ENCODE peak calls at places on chromosomes 6 and 20, in eight cellular contexts. W, Y, L, S, B, U, C and N are unnamed samples.

GRCh38 chr6:129766959-129767728 is 57.2 kb upstream of the ARHGAP18 start:
- DNase-seq in Y (peak; percentile 76), U (peak; percentile 51), B (peak; percentile 55), C (peak; percentile 19), W (no peak), L (peak; percentile 61), S (peak; percentile 78), N (peak; percentile 22)

GRCh38 chr6:14070457-14070856 is 47.1 kb upstream of the CD83 start:
- DNase-seq in S (peak; percentile 4), W (no peak), L (no peak), U (no peak), C (no peak), Y (no peak), B (no peak), N (peak; percentile 57)

GRCh38 chr6:21804941-21805610 is 211.5 kb downstream of the SOX4 start:
- DNase-seq in L (no peak), W (no peak), B (no peak), U (no peak), Y (peak; percentile 83), C (no peak), S (no peak), N (no peak)

GRCh38 chr6:112839525-112839961 is 492.4 kb downstream of the RFPL4B start:
- DNase-seq in U (no peak), S (no peak), Y (peak; percentile 92), L (no peak), C (no peak), B (peak; percentile 64), W (no peak), N (no peak)

GRCh38 chr6:15770347-15771143 is 107.7 kb upstream of the DTNBP1 start:
- DNase-seq in S (peak; percentile 14), Y (peak; percentile 4), B (no peak), L (no peak), W (no peak), U (no peak), C (no peak), N (no peak)

GRCh38 chr20:50198211-50198666 is 7.6 kb downstream of the CEBPB start:
- DNase-seq in L (peak; percentile 70), Y (no peak), S (peak; percentile 18), C (no peak), B (no peak), W (no peak), U (no peak), N (no peak)

GRCh38 chr20:57208198-57208597 is 58.2 kb downstream of the BMP7 start:
- DNase-seq in W (no peak), Y (peak; percentile 86), U (no peak), L (no peak), S (no peak), C (no peak), B (no peak), N (no peak)

GRCh38 chr6:89999154-89999553 is 104.9 kb downstream of the GJA10 start:
- DNase-seq in S (no peak), L (no peak), U (no peak), C (no peak), Y (peak; percentile 62), B (no peak), W (peak; percentile 48), N (no peak)

GRCh38 chr20:43590392-43591303 is at the start of gene IFT52:
- DNase-seq in U (peak; percentile 96), B (peak; percentile 69), W (peak; percentile 93), C (peak; percentile 93), Y (peak; percentile 87), L (peak; percentile 94), S (peak; percentile 97), N (peak; percentile 95)

GRCh38 chr20:38173237-38174156 is 8.4 kb upstream of the TGM2 start:
- DNase-seq in C (no peak), B (peak; percentile 43), S (no peak), U (no peak), Y (peak; percentile 93), L (no peak), W (no peak), N (no peak)

GRCh38 chr20:11229772-11230171 is 556.0 kb upstream of the JAG1 start:
- DNase-seq in Y (peak; percentile 98), C (no peak), S (peak; percentile 72), U (peak; percentile 57), W (peak; percentile 47), B (peak; percentile 88), L (no peak), N (no peak)

GRCh38 chr20:24185801-24186200 is 197.2 kb upstream of the GGTLC1 start:
- DNase-seq in L (no peak), C (no peak), W (no peak), Y (no peak), S (no peak), U (no peak), B (no peak), N (no peak)

GRCh38 chr20:63335711-63336110 is 25.4 kb downstream of the CHRNA4 start:
- DNase-seq in U (no peak), Y (no peak), B (no peak), W (no peak), S (no peak), L (no peak), C (no peak), N (peak; percentile 23)

GRCh38 chr20:63606701-63607100 is 20.2 kb downstream of the GMEB2 start:
- DNase-seq in B (no peak), U (no peak), W (no peak), C (peak; percentile 24), S (no peak), L (no peak), Y (no peak), N (no peak)

GRCh38 chr6:111105578-111105977 is 18.3 kb downstream of the SLC16A10 start:
- DNase-seq in W (peak; percentile 68), L (no peak), U (peak; percentile 85), B (no peak), Y (peak; percentile 29), S (no peak), C (no peak), N (peak; percentile 96)

GRCh38 chr20:59785118-59785959 is 148.1 kb downstream of the SYCP2 start:
- DNase-seq in C (no peak), S (no peak), L (peak; percentile 7), Y (no peak), W (no peak), B (no peak), U (no peak), N (no peak)

GRCh38 chr6:20098267-20098876 is 113.9 kb downstream of the MBOAT1 start:
- DNase-seq in S (no peak), Y (peak; percentile 29), U (no peak), L (no peak), B (no peak), C (no peak), W (no peak), N (no peak)

GRCh38 chr6:5632348-5632935 is 371.1 kb downstream of the FARS2 start:
- DNase-seq in W (no peak), U (no peak), L (no peak), C (no peak), Y (no peak), B (no peak), S (no peak), N (no peak)

GRCh38 chr20:36528875-36529425 is 12.4 kb upstream of the MYL9 start:
- DNase-seq in S (no peak), B (no peak), L (no peak), Y (no peak), C (no peak), U (no peak), W (no peak), N (no peak)

GRCh38 chr20:33159713-33160112 is 8.2 kb upstream of the BPIFA2 start:
- DNase-seq in W (no peak), L (no peak), S (no peak), U (no peak), B (no peak), Y (no peak), C (no peak), N (no peak)
- H3K27me3 ChIP-seq in W (no peaks in the 10 kb centered on the region), L (no peaks in the 10 kb centered on the region), S (no peaks in the 10 kb centered on the region), U (no peaks in the 10 kb centered on the region), B (peaks cover 3% of the 10 kb centered on the region), Y (no peaks in the 10 kb centered on the region), C (no peaks in the 10 kb centered on the region), N (no peaks in the 10 kb centered on the region)

DNA sequence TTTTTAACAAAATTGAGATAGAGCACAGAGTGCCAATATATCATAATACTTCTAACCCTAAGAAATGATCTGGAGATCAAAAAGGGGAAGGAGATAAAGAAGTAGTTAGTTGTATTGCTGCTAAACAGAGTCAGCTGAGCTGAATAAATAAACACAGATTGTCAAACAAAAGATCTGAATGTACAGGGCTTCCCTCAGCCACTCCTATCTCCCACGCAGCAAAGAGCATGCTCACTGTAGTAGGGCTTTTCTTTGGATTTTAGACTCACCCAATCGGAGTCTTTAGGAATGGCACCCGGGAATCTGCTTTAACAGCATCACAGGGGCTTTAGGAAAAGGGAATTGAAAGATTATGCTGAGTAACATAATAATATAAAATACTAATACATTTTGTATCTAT is 222.2 kb upstream of the STXBP5 start:
- DNase-seq in C (no peak), S (no peak), U (no peak), B (no peak), L (no peak), W (no peak), Y (no peak), N (no peak)
- H3K27me3 ChIP-seq in C (no peaks in the 10 kb centered on the region), S (no peaks in the 10 kb centered on the region), U (no peaks in the 10 kb centered on the region), B (no peaks in the 10 kb centered on the region), L (no peaks in the 10 kb centered on the region), W (no peaks in the 10 kb centered on the region), Y (no peaks in the 10 kb centered on the region), N (no peaks in the 10 kb centered on the region)

DNA sequence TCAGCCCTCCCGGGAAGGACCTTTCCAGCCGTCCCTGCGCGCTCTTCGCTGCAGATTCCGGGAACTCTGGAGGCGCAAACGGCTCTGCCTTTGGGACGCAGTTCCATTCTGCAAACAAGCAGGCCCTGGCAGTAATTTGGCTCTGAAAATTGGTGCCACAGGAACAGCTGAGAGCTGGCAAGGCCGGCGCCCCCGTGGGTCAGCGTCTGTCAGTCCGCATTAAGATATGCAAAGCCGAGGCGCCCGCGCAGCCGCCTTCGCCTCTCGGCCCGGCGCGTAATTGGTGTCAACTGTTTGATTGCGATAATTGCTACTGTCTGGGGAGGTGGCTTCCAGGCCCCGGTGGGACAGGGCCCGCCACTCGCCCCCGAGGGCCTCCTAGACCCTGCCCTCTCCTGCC is 73.6 kb downstream of the NCR2 start:
- DNase-seq in L (peak; percentile 79), B (no peak), S (peak; percentile 86), C (no peak), W (no peak), Y (no peak), U (no peak), N (no peak)
- H3K27me3 ChIP-seq in L (peaks cover 99% of the 10 kb centered on the region), B (peaks cover 36% of the 10 kb centered on the region), S (peaks cover 42% of the 10 kb centered on the region), C (no peaks in the 10 kb centered on the region), W (no peaks in the 10 kb centered on the region), Y (peaks cover 82% of the 10 kb centered on the region), U (peaks cover 32% of the 10 kb centered on the region), N (peaks cover 3% of the 10 kb centered on the region)

DNA sequence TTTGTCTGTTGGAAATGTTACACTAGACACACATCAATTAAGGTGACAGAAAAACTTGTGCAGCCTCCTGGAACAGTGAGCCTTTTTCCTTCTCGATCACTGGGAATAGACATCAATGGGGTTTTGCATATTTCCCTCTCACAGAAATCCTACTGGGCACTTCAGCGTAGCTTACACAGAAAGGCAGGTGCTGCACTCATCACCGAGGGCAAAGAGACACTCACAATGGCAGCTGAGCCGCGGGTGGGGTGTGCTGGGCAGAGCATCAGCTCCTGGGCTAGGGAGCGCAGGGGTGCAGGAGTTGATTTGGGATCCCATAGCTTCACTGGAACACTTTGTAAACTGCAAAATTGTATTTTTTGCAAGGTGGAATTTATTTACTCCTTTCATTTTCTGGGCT is 64.4 kb downstream of the THBS2 start:
- DNase-seq in B (no peak), U (no peak), W (no peak), L (peak; percentile 39), Y (no peak), C (no peak), S (no peak), N (no peak)
- H3K27me3 ChIP-seq in B (no peaks in the 10 kb centered on the region), U (no peaks in the 10 kb centered on the region), W (no peaks in the 10 kb centered on the region), L (no peaks in the 10 kb centered on the region), Y (no peaks in the 10 kb centered on the region), C (no peaks in the 10 kb centered on the region), S (no peaks in the 10 kb centered on the region), N (no peaks in the 10 kb centered on the region)